ENCODE peak calls at places on chromosomes 13 and 19, in eight cellular contexts. C is left ventricle myocardium inferior, B is RWPE1, X is ovary, T is psoas muscle, I is Peyer's patch, R is body of pancreas, F is adrenal gland. Q is an unnamed sample.

GRCh38 chr13:99459101-99459500 is 42.2 kb upstream of the TM9SF2 start:
- DNase-seq in I (no peak), X (no peak), B (no peak), R (no peak), F (no peak), C (no peak), T (no peak), Q (no peak)

GRCh38 chr19:16338470-16339360 is 14.1 kb downstream of the KLF2 start:
- DNase-seq in I (peak; percentile 71), R (peak; percentile 17), T (peak; percentile 51), C (no peak), X (peak; percentile 54), B (peak; percentile 64), F (no peak), Q (no peak)

GRCh38 chr19:36340786-36341386 is 38.1 kb downstream of the ZFP14 start:
- DNase-seq in I (no peak), B (no peak), C (no peak), R (no peak), F (no peak), X (no peak), T (no peak), Q (no peak)

GRCh38 chr13:23447927-23448326 is 14.4 kb upstream of the SACS start:
- DNase-seq in T (no peak), F (no peak), X (no peak), C (no peak), B (no peak), R (no peak), I (no peak), Q (no peak)

GRCh38 chr13:78596701-78597550 is 6.4 kb downstream of the POU4F1 start:
- DNase-seq in C (no peak), F (no peak), X (no peak), I (no peak), R (no peak), B (no peak), T (no peak), Q (no peak)

GRCh38 chr19:51016798-51017683 is 2.5 kb downstream of the KLK10 start:
- DNase-seq in F (no peak), T (no peak), I (no peak), B (peak; percentile 90), X (peak; percentile 84), C (no peak), R (peak; percentile 71), Q (peak; percentile 82)

GRCh38 chr19:16463991-16464575 is 7.7 kb downstream of the EPS15L1 start:
- DNase-seq in R (no peak), X (no peak), C (no peak), I (no peak), T (no peak), F (no peak), B (no peak), Q (no peak)

GRCh38 chr13:46340631-46341111 is 46.4 kb downstream of the RUBCNL start:
- DNase-seq in F (no peak), T (no peak), B (no peak), X (no peak), R (no peak), I (no peak), C (no peak), Q (no peak)

GRCh38 chr19:10269333-10270179 is 1.4 kb upstream of the ICAM1 start:
- DNase-seq in X (peak; percentile 85), F (peak; percentile 87), B (peak; percentile 69), C (peak; percentile 90), I (peak; percentile 87), T (peak; percentile 86), R (peak; percentile 81), Q (peak; percentile 88)

GRCh38 chr19:10270180-10270615 is 722 bp upstream of the ICAM1 start:
- DNase-seq in I (peak; percentile 91), B (no peak), F (peak; percentile 62), X (peak; percentile 46), C (peak; percentile 76), T (peak; percentile 69), R (peak; percentile 47), Q (peak; percentile 83)

GRCh38 chr19:10268077-10268476 is 2.8 kb upstream of the ICAM1 start:
- DNase-seq in F (no peak), I (no peak), T (no peak), C (no peak), X (no peak), B (no peak), R (no peak), Q (no peak)

GRCh38 chr19:10271543-10272086 is 695 bp downstream of the ICAM1 start:
- DNase-seq in C (no peak), I (peak; percentile 75), T (no peak), B (no peak), R (no peak), X (peak; percentile 53), F (no peak), Q (peak; percentile 54)

DNA sequence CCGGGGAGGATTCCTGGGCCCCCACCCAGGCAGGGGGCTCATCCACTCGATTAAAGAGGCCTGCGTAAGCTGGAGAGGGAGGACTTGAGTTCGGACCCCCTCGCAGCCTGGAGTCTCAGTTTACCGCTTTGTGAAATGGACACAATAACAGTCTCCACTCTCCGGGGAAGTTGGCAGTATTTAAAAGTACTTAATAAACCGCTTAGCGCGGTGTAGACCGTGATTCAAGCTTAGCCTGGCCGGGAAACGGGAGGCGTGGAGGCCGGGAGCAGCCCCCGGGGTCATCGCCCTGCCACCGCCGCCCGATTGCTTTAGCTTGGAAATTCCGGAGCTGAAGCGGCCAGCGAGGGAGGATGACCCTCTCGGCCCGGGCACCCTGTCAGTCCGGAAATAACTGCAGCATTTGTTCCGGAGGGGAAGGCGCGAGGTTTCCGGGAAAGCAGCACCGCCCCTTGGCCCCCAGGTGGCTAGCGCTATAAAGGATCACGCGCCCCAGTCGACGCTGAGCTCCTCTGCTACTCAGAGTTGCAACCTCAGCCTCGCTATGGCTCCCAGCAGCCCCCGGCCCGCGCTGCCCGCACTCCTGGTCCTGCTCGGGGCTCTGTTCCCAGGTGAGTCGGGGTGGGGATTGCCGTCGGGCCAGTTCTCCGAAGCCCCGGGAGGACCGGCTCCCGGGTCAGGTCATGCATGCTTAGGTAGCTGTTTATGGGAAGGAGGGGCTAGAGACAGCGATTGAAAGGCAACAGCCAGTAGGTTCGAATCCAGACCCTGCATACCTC is at the start of gene ICAM1:
- DNase-seq in I (peak; percentile 86), R (peak; percentile 66), X (peak; percentile 74), T (peak; percentile 85), C (peak; percentile 84), B (peak; percentile 45), F (peak; percentile 69), Q (peak; percentile 92)
- TF ChIP-seq CTCF in I (peak; percentile 18), R (peak; percentile 14), X (peak; percentile 14), T (no peak), C (peak; percentile 24), B (no peak), F (no peak), Q (no peak)

GRCh38 chr13:43916828-43917227 is 37.1 kb downstream of the LACC1 start:
- DNase-seq in I (no peak), T (no peak), R (no peak), B (no peak), C (no peak), X (no peak), F (no peak), Q (no peak)

GRCh38 chr13:43911283-43911682 is 31.6 kb downstream of the LACC1 start:
- DNase-seq in T (no peak), X (no peak), C (no peak), I (no peak), B (no peak), R (no peak), F (no peak), Q (no peak)

GRCh38 chr13:43918636-43919035 is 38.9 kb downstream of the LACC1 start:
- DNase-seq in T (no peak), C (no peak), I (no peak), B (no peak), F (no peak), R (no peak), X (no peak), Q (no peak)

GRCh38 chr13:43911871-43912270 is 32.2 kb downstream of the LACC1 start:
- DNase-seq in T (no peak), B (no peak), C (no peak), R (no peak), F (no peak), X (no peak), I (no peak), Q (no peak)

DNA sequence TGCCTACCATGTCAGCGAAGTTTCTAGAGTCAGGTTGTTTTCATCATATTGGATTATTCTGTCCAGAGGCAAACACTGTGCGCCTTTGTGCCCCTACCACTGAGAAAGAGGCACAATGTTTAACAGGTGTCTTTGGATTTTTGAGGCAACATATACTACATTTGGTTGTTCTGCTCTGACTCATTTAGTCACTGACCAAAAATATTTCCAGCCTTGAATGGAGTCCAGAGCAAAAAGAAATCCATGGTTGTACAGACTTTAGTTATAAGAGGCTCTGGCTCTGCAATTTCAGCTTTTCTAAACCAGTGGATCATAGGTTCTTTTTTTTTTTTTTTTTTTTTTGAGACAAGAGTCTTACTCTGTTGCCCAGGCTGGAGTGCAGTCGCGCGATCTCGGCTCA is 35.7 kb downstream of the LACC1 start:
- DNase-seq in R (no peak), B (no peak), I (no peak), F (no peak), T (no peak), C (no peak), X (no peak), Q (no peak)
- H3K27ac ChIP-seq in R (no peak overlapping the region), B (no peak overlapping the region), I (no peak overlapping the region), F (no peak overlapping the region), T (no peak overlapping the region), C (no peak overlapping the region), X (no peak overlapping the region), Q (no peak overlapping the region)

DNA sequence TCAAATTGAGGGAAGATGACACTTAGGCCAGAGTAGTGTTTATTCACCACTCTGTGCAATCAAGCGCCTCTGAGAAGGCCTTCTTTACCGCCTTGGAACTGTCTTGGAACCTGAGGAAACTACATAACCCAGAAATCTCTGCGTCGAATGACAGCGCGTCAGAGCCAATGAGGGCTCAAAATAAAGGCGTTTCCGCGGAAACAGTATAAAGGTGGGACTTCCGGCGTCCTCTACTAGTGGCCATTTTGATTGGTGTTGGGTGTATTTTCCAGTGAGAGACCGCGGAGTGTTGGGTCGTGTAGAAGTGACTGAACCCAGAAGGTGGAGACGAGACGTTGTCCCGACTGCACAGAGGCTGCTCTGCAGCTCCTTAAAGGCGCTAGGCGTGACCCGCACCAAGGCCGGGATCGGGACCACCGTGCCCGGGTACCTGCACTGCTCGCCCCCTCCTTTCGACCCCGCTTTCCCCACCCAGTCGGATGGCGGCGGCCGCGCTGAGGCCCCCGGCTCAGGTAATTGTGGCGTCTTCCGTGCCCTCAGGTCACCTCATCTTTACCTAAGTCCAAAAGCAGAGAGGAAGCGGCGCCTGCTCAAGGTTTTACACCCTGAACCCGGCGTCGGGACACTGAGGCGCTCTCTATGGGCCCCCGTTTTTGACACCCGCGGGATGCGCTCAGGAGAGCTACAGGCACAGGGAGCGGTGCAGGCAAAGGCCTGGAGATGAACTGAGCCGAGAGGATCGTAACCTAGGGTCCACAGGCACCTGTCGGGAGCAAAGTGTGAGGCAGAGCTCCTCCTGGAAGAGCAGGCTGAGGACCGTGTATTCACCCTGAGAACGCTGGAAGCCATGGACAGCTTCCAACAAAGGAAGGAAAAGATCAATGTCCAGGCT is at the start of gene ZNF776:
- DNase-seq in I (peak; percentile 80), R (peak; percentile 86), B (peak; percentile 92), F (peak; percentile 84), T (peak; percentile 76), C (peak; percentile 78), X (peak; percentile 82), Q (peak; percentile 88)
- TF ChIP-seq CTCF in I (no peak), R (no peak), B (no peak), F (no peak), T (no peak), C (no peak), X (no peak), Q (no peak)

DNA sequence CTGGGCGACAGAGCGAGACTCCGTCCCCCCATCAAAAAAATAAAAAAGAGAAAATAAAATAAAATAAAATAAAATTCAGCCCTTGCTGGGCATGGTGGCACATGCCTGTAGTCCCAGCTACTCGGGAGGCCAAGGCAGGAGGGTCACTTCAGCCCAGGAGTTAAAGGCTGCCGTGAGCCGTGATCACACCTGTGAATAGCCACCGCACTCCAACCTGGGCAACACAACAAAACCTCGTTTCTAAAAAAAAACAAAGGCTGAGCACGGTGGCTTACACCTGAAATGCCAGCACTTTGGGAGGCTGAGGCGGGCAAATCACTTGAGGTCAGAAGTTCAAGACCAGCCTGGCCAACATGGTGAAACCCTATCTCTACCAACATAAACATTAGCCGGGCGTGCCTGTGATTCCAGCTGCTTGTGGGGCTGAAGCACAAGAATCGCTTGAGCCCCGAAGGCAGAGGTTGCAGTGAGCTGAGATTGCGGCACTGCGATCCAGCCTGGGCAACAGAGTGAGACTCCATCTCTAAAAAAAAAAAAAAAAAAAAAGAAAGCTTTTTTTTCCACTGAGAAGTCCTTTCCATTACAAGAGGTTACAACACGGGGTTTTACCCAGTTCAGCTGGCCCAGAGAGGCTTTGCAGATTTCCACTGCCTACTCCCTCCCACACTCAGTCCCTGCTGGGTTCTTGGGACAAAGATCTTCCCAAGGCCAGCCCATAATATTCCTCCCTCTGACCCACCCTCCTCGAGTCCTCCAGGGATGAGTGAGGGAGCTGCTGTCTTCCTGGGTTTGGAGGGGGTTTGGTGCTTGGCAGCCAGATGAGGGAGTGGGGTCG is 6.4 kb downstream of the ANGPTL4 start:
- DNase-seq in R (no peak), T (no peak), I (no peak), X (no peak), F (no peak), B (no peak), C (no peak), Q (no peak)
- H3K27ac ChIP-seq in R (peak overlapping the region; percentile 53), T (peak overlapping the region; percentile 16), I (no peak overlapping the region), X (no peak overlapping the region), F (no peak overlapping the region), B (peak overlapping the region; percentile 19), C (peak overlapping the region; percentile 50), Q (no peak overlapping the region)